ENCODE peak calls at places on chromosome 15, in nine cellular contexts. T is HCT116, B is OCI-LY7, C is SK-N-SH, O is GM23338, Q is neural progenitor cell, J is MM.1S, G is GM23248, W is PC-3. V is an unnamed sample.

GRCh38 chr15:29934251-29934650 is 112.0 kb upstream of the TJP1 start:
- DNase-seq in B (no peak), C (no peak), Q (no peak), J (no peak), O (no peak), G (peak), W (peak), T (no peak), V (no peak)

GRCh38 chr15:99963096-99963825 is 230.0 kb upstream of the LYSMD4 start:
- DNase-seq in G (peak), W (peak), B (no peak), J (no peak), O (no peak), Q (no peak), C (peak), T (no peak), V (no peak)

GRCh38 chr15:89150286-89150685 is 62.0 kb downstream of the ABHD2 start:
- DNase-seq in T (no peak), C (no peak), B (no peak), Q (no peak), O (peak), G (no peak), W (no peak), J (no peak), V (no peak)

GRCh38 chr15:67296188-67296587 is 41.6 kb downstream of the IQCH start:
- DNase-seq in W (no peak), J (no peak), T (no peak), B (no peak), G (no peak), O (peak), C (no peak), Q (peak), V (no peak)

GRCh38 chr15:94671845-94672524 is 440.6 kb downstream of the MCTP2 start:
- DNase-seq in T (no peak), W (peak), J (no peak), O (peak), G (peak), B (no peak), Q (peak), C (no peak), V (peak)

GRCh38 chr15:78133801-78134200 is 2.6 kb upstream of the CIB2 start:
- DNase-seq in O (no peak), G (no peak), C (no peak), B (no peak), Q (no peak), W (peak), T (no peak), J (no peak), V (peak)

GRCh38 chr15:57785959-57786358 is 79.4 kb downstream of the POLR2M start:
- DNase-seq in B (no peak), Q (no peak), O (no peak), W (no peak), C (no peak), J (no peak), G (no peak), T (no peak), V (no peak)

GRCh38 chr15:32029409-32029861 is 880 bp upstream of the CHRNA7 start:
- DNase-seq in O (peak), B (no peak), C (peak), T (no peak), W (no peak), J (peak), G (peak), Q (peak), V (peak)

GRCh38 chr15:66765478-66766281 is 63.6 kb downstream of the SMAD6 start:
- DNase-seq in C (peak), J (peak), O (no peak), B (no peak), G (peak), T (peak), W (peak), Q (no peak), V (peak)

GRCh38 chr15:100768501-100768931 is 111.1 kb upstream of the ALDH1A3 start:
- DNase-seq in T (no peak), J (no peak), O (no peak), W (no peak), B (no peak), C (peak), Q (no peak), G (no peak), V (no peak)

GRCh38 chr15:29849716-29850115 is 27.4 kb upstream of the TJP1 start:
- DNase-seq in J (no peak), C (no peak), G (no peak), B (no peak), O (no peak), T (no peak), Q (no peak), W (peak), V (no peak)

GRCh38 chr15:45121706-45122417 is 7.7 kb downstream of the DUOXA2 start:
- DNase-seq in G (peak), W (peak), C (no peak), Q (no peak), T (peak), O (no peak), B (no peak), J (no peak), V (peak)

GRCh38 chr15:63826513-63826912 is 7.2 kb downstream of the HERC1 start:
- DNase-seq in Q (no peak), C (no peak), W (peak), O (no peak), J (no peak), G (peak), T (no peak), B (peak), V (no peak)

GRCh38 chr15:77180757-77181156 is 109.8 kb upstream of the TSPAN3 start:
- DNase-seq in O (no peak), G (peak), C (no peak), T (no peak), W (no peak), Q (no peak), B (no peak), J (no peak), V (no peak)

GRCh38 chr15:76058714-76059319 is 968 bp upstream of the TMEM266 start:
- DNase-seq in G (peak), W (peak), J (peak), B (no peak), C (peak), O (peak), Q (peak), T (no peak), V (peak)

GRCh38 chr15:24678485-24678884 is 2.9 kb downstream of the NPAP1 start:
- DNase-seq in B (no peak), Q (peak), C (no peak), T (no peak), W (no peak), O (peak), J (no peak), G (no peak), V (no peak)

GRCh38 chr15:31341036-31341435 is 14.4 kb downstream of the KLF13 start:
- DNase-seq in J (no peak), W (no peak), G (no peak), T (no peak), B (no peak), C (no peak), Q (no peak), O (no peak), V (no peak)

GRCh38 chr15:85777291-85778106 is 17.2 kb downstream of the KLHL25 start:
- DNase-seq in T (no peak), W (no peak), J (no peak), B (no peak), G (no peak), Q (no peak), O (no peak), C (no peak), V (no peak)

GRCh38 chr15:77768107-77768506 is 135.4 kb upstream of the LINGO1 start:
- DNase-seq in O (peak), G (no peak), B (no peak), C (no peak), Q (no peak), T (no peak), J (no peak), W (no peak), V (no peak)

GRCh38 chr15:63256433-63256884 is 20.9 kb upstream of the APH1B start:
- DNase-seq in O (peak), G (peak), Q (peak), W (peak), J (no peak), C (no peak), T (no peak), B (no peak), V (peak)

GRCh38 chr15:77045985-77046384 is 24.9 kb downstream of the TSPAN3 start:
- DNase-seq in C (no peak), O (no peak), T (no peak), J (no peak), W (no peak), G (no peak), B (no peak), Q (no peak), V (no peak)

GRCh38 chr15:101056366-101057334 is 137.5 kb downstream of the LRRK1 start:
- DNase-seq in Q (no peak), W (no peak), G (no peak), C (peak), T (no peak), O (no peak), B (no peak), J (no peak), V (peak)

GRCh38 chr15:36358094-36358961 is 221.1 kb upstream of the CDIN1 start:
- DNase-seq in G (peak), T (no peak), Q (no peak), B (no peak), W (peak), O (no peak), J (no peak), C (no peak), V (no peak)

GRCh38 chr15:71627188-71627587 is 183.2 kb upstream of the NR2E3 start:
- DNase-seq in J (no peak), O (no peak), C (no peak), Q (no peak), W (no peak), B (no peak), G (peak), T (no peak), V (no peak)
- TF ChIP-seq EZH2phosphoT487 in J (no peak), O (no peak), C (no peak), Q (no peak), W (no peak), B (no peak), G (no peak), T (no peak), V (no peak)

GRCh38 chr15:70140543-70141375 is 43.0 kb upstream of the TLE3 start:
- DNase-seq in B (no peak), J (peak), G (peak), C (no peak), W (no peak), T (no peak), O (peak), Q (no peak), V (peak)
- TF ChIP-seq EZH2phosphoT487 in B (no peak), J (no peak), G (no peak), C (no peak), W (no peak), T (no peak), O (no peak), Q (no peak), V (peak)

DNA sequence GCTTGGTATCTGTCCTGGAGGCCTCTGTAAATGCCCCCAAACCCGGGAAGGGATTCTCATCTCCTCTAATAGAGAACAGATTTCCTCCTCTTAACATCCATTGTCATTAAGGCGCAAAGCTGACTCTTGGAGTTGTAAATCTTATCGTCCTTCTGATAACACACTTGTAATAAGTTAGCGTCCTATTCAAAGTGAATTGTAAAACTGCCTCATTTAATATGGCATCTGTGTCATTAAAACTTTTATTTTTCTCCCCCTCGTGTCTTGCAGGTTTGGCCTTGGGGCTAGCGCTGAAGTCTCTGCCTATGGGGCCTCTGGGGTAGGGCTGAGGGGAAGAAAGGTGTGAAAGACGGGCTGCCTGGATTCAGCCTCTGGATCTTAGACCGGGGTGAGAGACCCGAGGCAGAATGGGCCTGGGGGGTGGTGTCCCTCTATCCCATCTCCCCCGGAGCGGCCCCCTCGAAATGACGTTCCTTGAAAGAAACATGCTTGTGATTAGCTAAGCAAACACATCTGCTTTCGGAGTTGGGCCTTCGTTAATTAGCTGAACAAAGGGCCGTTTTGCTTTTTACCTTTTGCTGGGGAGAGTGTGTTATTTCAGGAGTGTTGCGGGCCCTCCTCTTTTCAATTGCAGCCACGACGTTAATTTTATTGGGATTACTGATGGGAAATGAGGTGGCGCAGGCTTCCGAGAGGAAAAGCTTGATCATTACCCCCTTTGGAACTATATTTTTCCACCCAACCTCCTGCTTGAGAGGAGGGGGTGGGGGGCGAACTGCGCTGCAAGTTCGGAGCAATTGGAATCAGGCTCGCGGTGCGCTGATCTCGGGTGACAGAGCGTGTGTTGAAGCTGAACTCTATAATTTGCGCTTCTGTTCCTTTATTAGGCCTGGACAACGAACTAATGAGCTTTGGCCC is 12.4 kb downstream of the NR2F2 start:
- DNase-seq in O (peak), B (no peak), C (no peak), J (no peak), T (no peak), W (no peak), G (no peak), Q (peak), V (no peak)
- TF ChIP-seq EZH2phosphoT487 in O (no peak), B (no peak), C (no peak), J (no peak), T (no peak), W (no peak), G (no peak), Q (no peak), V (no peak)

GRCh38 chr15:80970658-80971057 is 19.0 kb downstream of the MESD start:
- DNase-seq in W (peak), G (no peak), T (no peak), J (no peak), Q (no peak), C (no peak), B (no peak), O (no peak), V (no peak)

GRCh38 chr15:80970018-80970657 is 19.5 kb downstream of the MESD start:
- DNase-seq in Q (peak), T (peak), G (peak), O (peak), J (peak), C (peak), B (peak), W (peak), V (peak)

GRCh38 chr15:80974914-80975313 is 14.7 kb downstream of the MESD start:
- DNase-seq in O (no peak), W (no peak), J (no peak), B (no peak), C (no peak), G (no peak), T (no peak), Q (no peak), V (no peak)

GRCh38 chr15:80971143-80971542 is 18.5 kb downstream of the MESD start:
- DNase-seq in T (no peak), W (no peak), Q (no peak), C (no peak), J (no peak), O (peak), B (no peak), G (no peak), V (no peak)

DNA sequence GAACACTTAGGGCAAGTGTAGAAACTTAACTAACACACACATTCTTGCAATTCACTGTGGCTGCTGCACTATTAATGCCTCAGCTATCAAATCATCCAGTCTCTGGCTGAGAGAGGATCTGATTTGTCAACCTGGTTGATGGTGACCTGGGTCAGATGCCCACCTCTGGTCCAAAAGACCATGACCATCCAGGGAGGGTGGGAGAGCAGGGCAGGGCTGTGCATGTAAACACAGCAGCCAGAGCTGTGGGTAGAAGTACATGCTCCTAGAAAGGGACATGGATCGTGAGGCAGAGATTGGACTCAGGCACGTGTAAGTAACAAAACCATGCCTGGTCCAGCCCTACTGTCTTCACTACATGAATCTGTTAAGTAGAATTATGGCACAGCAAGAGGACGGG is 17.3 kb downstream of the MESD start:
- DNase-seq in Q (no peak), C (no peak), W (no peak), T (no peak), J (no peak), O (no peak), G (no peak), B (no peak), V (no peak)
- TF ChIP-seq EZH2phosphoT487 in Q (no peak), C (no peak), W (no peak), T (no peak), J (no peak), O (no peak), G (no peak), B (no peak), V (no peak)

GRCh38 chr15:39455502-39455991 is 125.3 kb upstream of the THBS1 start:
- DNase-seq in G (peak), J (no peak), W (peak), Q (no peak), B (no peak), C (peak), T (no peak), O (no peak), V (peak)

GRCh38 chr15:39456113-39456512 is 124.8 kb upstream of the THBS1 start:
- DNase-seq in W (no peak), T (no peak), O (no peak), B (no peak), C (no peak), J (no peak), Q (no peak), G (no peak), V (no peak)

GRCh38 chr15:39453500-39454073 is 127.3 kb upstream of the THBS1 start:
- DNase-seq in J (no peak), O (no peak), C (no peak), G (no peak), B (no peak), W (no peak), Q (no peak), T (no peak), V (no peak)

GRCh38 chr15:39456582-39457330 is 124.1 kb upstream of the THBS1 start:
- DNase-seq in W (no peak), Q (no peak), G (no peak), T (no peak), C (no peak), J (no peak), B (no peak), O (no peak), V (no peak)

DNA sequence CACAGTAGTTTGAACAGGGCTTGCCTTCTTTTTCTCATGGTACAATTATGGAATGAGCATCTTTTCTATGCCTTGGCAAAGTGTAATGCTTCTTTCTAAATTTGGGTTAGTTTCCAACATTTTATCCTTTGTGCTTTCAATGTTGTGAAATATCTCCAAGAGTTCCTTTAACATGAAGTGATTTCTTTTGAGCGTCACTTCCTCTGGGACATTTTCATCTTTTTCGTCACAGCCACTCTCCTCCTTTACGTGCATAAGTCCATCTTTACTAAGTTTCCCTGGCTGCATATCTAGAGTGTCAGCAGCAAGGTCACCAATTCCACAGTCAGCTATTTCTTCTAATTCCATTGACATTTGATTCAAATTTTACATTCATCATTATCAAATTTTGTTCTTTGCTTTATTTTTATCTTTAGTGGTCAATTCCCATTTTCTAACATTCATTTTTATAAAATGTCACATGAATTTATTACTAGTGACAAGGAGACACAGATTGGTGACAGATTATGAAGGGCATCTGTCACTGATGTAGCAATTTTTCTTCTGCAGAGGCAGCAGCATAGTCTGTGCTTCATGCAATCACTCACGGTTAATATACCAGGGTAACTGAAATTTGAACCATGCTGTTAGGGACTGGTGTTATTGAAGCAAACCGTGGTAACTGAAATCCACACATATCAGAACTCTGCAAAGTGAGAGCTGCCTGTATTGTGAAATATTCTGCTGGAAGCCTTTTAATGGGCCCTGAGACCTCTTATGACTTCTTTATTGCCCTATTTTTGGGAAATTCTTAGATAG is 126.5 kb upstream of the THBS1 start:
- DNase-seq in J (no peak), C (peak), G (peak), B (no peak), T (no peak), W (no peak), O (no peak), Q (no peak), V (no peak)
- TF ChIP-seq EZH2phosphoT487 in J (no peak), C (no peak), G (no peak), B (no peak), T (no peak), W (no peak), O (no peak), Q (no peak), V (no peak)

DNA sequence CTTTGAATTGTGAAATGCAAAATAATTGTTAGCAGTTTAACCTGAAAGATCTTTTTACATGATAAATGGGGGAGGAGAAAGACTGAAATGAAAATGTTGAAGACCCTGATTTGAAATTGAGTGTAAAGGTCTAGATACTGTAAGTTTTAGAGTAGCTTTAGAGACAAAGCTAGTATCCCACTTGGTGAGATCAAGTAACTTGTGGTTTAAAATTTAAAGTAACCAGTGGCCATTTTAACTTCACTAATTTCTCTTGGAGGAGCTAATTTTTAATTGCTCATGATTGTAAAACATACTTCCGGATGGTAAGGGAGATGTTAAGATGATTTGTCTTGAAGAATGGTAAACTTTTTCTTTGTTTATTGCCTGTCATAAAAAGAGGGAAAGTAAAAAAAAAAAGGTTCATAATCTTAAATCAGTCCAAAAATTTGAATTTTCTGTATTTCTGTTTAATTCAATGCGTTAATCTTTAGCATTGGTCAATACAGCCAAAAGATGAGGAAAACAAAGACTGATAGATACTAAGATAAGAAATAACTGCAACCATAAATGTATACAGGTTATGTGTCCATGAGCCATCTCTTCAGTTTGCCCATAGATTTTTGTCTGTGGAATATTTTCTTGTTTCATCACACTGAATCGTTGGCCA is 15.2 kb upstream of the CHD2 start:
- DNase-seq in C (no peak), W (peak), G (peak), T (no peak), B (peak), Q (no peak), J (no peak), O (no peak), V (no peak)
- TF ChIP-seq EZH2phosphoT487 in C (no peak), W (no peak), G (no peak), T (no peak), B (no peak), Q (no peak), J (no peak), O (no peak), V (no peak)